ENCODE peak calls at places on chromosomes 12 and 14, in six cellular contexts. N is stomach; R is activated CD4-positive, alpha-beta T cell treated with anti-CD3 and anti-CD28 coated beads, Interleukin-2, amount 50 U/mL, for 24 hours; G is renal cortical epithelial cell; Q is T-helper 9 cell; U is cardiac fibroblast. E is an unnamed sample.

GRCh38 chr14:35197015-35197414 is 74.7 kb downstream of the PRORP start:
- DNase-seq in R (no peak), G (peak), N (no peak), U (peak), Q (no peak), E (no peak)

GRCh38 chr14:104026024-104026423 is 59.5 kb upstream of the ASPG start:
- DNase-seq in Q (no peak), G (no peak), N (no peak), R (no peak), U (no peak), E (no peak)

GRCh38 chr14:59664741-59665140 is 88.1 kb upstream of the CCDC175 start:
- DNase-seq in R (no peak), U (no peak), Q (no peak), N (no peak), G (no peak), E (no peak)

GRCh38 chr14:34227834-34228662 is 234.0 kb downstream of the SPTSSA start:
- DNase-seq in Q (peak), N (peak), U (peak), R (peak), G (peak), E (peak)

GRCh38 chr14:102063092-102063807 is 23.6 kb downstream of the HSP90AA1 start:
- DNase-seq in N (peak), G (peak), R (peak), Q (peak), U (peak), E (peak)

GRCh38 chr12:109695420-109695819 is 18.2 kb upstream of the FAM222A start:
- DNase-seq in Q (no peak), R (no peak), U (no peak), G (no peak), N (no peak), E (no peak)

GRCh38 chr14:34582117-34582680 is 42.7 kb upstream of the EAPP start:
- DNase-seq in U (no peak), Q (no peak), R (no peak), G (no peak), N (peak), E (no peak)

GRCh38 chr12:106632797-106633450 is 50.1 kb downstream of the RFX4 start:
- DNase-seq in N (no peak), Q (no peak), G (peak), R (no peak), U (no peak), E (no peak)

GRCh38 chr14:98290596-98290995 is 981.4 kb downstream of the BCL11B start:
- DNase-seq in Q (no peak), N (no peak), G (peak), U (no peak), R (no peak), E (no peak)

GRCh38 chr14:21352587-21352986 is 31.2 kb downstream of the SUPT16H start:
- DNase-seq in R (no peak), U (no peak), Q (no peak), N (no peak), G (no peak), E (no peak)